ENCODE peak calls at places on chromosomes 7 and 10, in eight cellular contexts. One of them, this sample, is unnamed.

GRCh38 chr10:28678687-28679457 is 1.6 kb downstream of the BAMBI start:
- DNase-seq in hepatocyte: no peak
- DNase-seq in transverse colon: no peak
- DNase-seq in psoas muscle: no peak
- DNase-seq in sigmoid colon: no peak
- DNase-seq in left ventricle myocardium inferior: no peak
- DNase-seq in coronary artery: no peak
- DNase-seq in colonic mucosa: peak; percentile 21
- DNase-seq in this sample: no peak

GRCh38 chr10:71548494-71548846 is 151.8 kb downstream of the CDH23 start:
- DNase-seq in psoas muscle: peak; percentile 28
- DNase-seq in hepatocyte: peak; percentile 46
- DNase-seq in colonic mucosa: no peak
- DNase-seq in transverse colon: no peak
- DNase-seq in left ventricle myocardium inferior: no peak
- DNase-seq in coronary artery: no peak
- DNase-seq in sigmoid colon: no peak
- DNase-seq in this sample: no peak

GRCh38 chr10:76719021-76719420 is 918.6 kb downstream of the KCNMA1 start:
- DNase-seq in psoas muscle: no peak
- DNase-seq in hepatocyte: no peak
- DNase-seq in sigmoid colon: no peak
- DNase-seq in coronary artery: no peak
- DNase-seq in colonic mucosa: no peak
- DNase-seq in left ventricle myocardium inferior: no peak
- DNase-seq in transverse colon: no peak
- DNase-seq in this sample: no peak

GRCh38 chr7:35571596-35572240 is 123.2 kb downstream of the HERPUD2 start:
- DNase-seq in left ventricle myocardium inferior: no peak
- DNase-seq in colonic mucosa: no peak
- DNase-seq in sigmoid colon: no peak
- DNase-seq in hepatocyte: no peak
- DNase-seq in psoas muscle: no peak
- DNase-seq in coronary artery: no peak
- DNase-seq in transverse colon: no peak
- DNase-seq in this sample: no peak

GRCh38 chr7:29386196-29386765 is 177.4 kb upstream of the PRR15 start:
- DNase-seq in psoas muscle: no peak
- DNase-seq in hepatocyte: no peak
- DNase-seq in colonic mucosa: no peak
- DNase-seq in sigmoid colon: no peak
- DNase-seq in left ventricle myocardium inferior: no peak
- DNase-seq in coronary artery: no peak
- DNase-seq in transverse colon: no peak
- DNase-seq in this sample: no peak

GRCh38 chr10:19970707-19971106 is 154.5 kb downstream of the PLXDC2 start:
- DNase-seq in colonic mucosa: no peak
- DNase-seq in transverse colon: no peak
- DNase-seq in psoas muscle: no peak
- DNase-seq in coronary artery: no peak
- DNase-seq in left ventricle myocardium inferior: no peak
- DNase-seq in sigmoid colon: no peak
- DNase-seq in hepatocyte: no peak
- DNase-seq in this sample: no peak

GRCh38 chr7:8070451-8071180 is 102.0 kb downstream of the GLCCI1 start:
- DNase-seq in coronary artery: no peak
- DNase-seq in left ventricle myocardium inferior: no peak
- DNase-seq in sigmoid colon: no peak
- DNase-seq in colonic mucosa: no peak
- DNase-seq in transverse colon: no peak
- DNase-seq in psoas muscle: no peak
- DNase-seq in hepatocyte: no peak
- DNase-seq in this sample: no peak

GRCh38 chr7:64541438-64542359 is 21.2 kb downstream of the ZNF680 start:
- DNase-seq in psoas muscle: peak; percentile 19
- DNase-seq in hepatocyte: no peak
- DNase-seq in transverse colon: no peak
- DNase-seq in left ventricle myocardium inferior: no peak
- DNase-seq in sigmoid colon: no peak
- DNase-seq in colonic mucosa: no peak
- DNase-seq in coronary artery: peak; percentile 78
- DNase-seq in this sample: no peak

GRCh38 chr7:150356265-150356897 is 12.2 kb upstream of the REPIN1 start:
- DNase-seq in transverse colon: no peak
- DNase-seq in colonic mucosa: no peak
- DNase-seq in sigmoid colon: peak; percentile 46
- DNase-seq in psoas muscle: no peak
- DNase-seq in hepatocyte: no peak
- DNase-seq in left ventricle myocardium inferior: no peak
- DNase-seq in coronary artery: no peak
- DNase-seq in this sample: no peak

GRCh38 chr10:22105270-22105669 is 101.7 kb upstream of the DNAJC1 start:
- DNase-seq in psoas muscle: no peak
- DNase-seq in left ventricle myocardium inferior: no peak
- DNase-seq in hepatocyte: no peak
- DNase-seq in sigmoid colon: no peak
- DNase-seq in transverse colon: no peak
- DNase-seq in colonic mucosa: no peak
- DNase-seq in coronary artery: no peak
- DNase-seq in this sample: no peak

GRCh38 chr7:96740130-96740529 is 30.5 kb upstream of the SEM1 start:
- DNase-seq in psoas muscle: no peak
- DNase-seq in hepatocyte: no peak
- DNase-seq in left ventricle myocardium inferior: no peak
- DNase-seq in coronary artery: no peak
- DNase-seq in sigmoid colon: no peak
- DNase-seq in transverse colon: no peak
- DNase-seq in colonic mucosa: no peak
- DNase-seq in this sample: no peak

GRCh38 chr7:29300649-29301048 is 106.1 kb downstream of the CHN2 start:
- DNase-seq in transverse colon: no peak
- DNase-seq in left ventricle myocardium inferior: no peak
- DNase-seq in hepatocyte: no peak
- DNase-seq in sigmoid colon: no peak
- DNase-seq in colonic mucosa: no peak
- DNase-seq in coronary artery: no peak
- DNase-seq in psoas muscle: no peak
- DNase-seq in this sample: no peak

GRCh38 chr7:18978108-18978495 is 139.3 kb downstream of the TWIST1 start:
- DNase-seq in hepatocyte: no peak
- DNase-seq in coronary artery: no peak
- DNase-seq in left ventricle myocardium inferior: no peak
- DNase-seq in sigmoid colon: no peak
- DNase-seq in psoas muscle: no peak
- DNase-seq in colonic mucosa: no peak
- DNase-seq in transverse colon: no peak
- DNase-seq in this sample: no peak

GRCh38 chr7:148916186-148916585 is 32.1 kb upstream of the EZH2 start:
- DNase-seq in sigmoid colon: no peak
- DNase-seq in coronary artery: no peak
- DNase-seq in left ventricle myocardium inferior: no peak
- DNase-seq in colonic mucosa: no peak
- DNase-seq in hepatocyte: no peak
- DNase-seq in psoas muscle: no peak
- DNase-seq in transverse colon: no peak
- DNase-seq in this sample: no peak

GRCh38 chr7:47816647-47817046 is 131.6 kb downstream of the PKD1L1 start:
- DNase-seq in hepatocyte: no peak
- DNase-seq in coronary artery: no peak
- DNase-seq in sigmoid colon: no peak
- DNase-seq in colonic mucosa: no peak
- DNase-seq in left ventricle myocardium inferior: no peak
- DNase-seq in psoas muscle: peak; percentile 40
- DNase-seq in transverse colon: no peak
- DNase-seq in this sample: no peak

GRCh38 chr7:69184339-69184738 is 413.9 kb upstream of the AUTS2 start:
- DNase-seq in sigmoid colon: no peak
- DNase-seq in left ventricle myocardium inferior: no peak
- DNase-seq in psoas muscle: no peak
- DNase-seq in hepatocyte: no peak
- DNase-seq in coronary artery: no peak
- DNase-seq in transverse colon: no peak
- DNase-seq in colonic mucosa: no peak
- DNase-seq in this sample: no peak

GRCh38 chr7:99112097-99112496 is 31.8 kb downstream of the SMURF1 start:
- DNase-seq in transverse colon: no peak
- DNase-seq in left ventricle myocardium inferior: no peak
- DNase-seq in sigmoid colon: no peak
- DNase-seq in hepatocyte: no peak
- DNase-seq in coronary artery: no peak
- DNase-seq in psoas muscle: no peak
- DNase-seq in colonic mucosa: no peak
- DNase-seq in this sample: no peak

GRCh38 chr10:8061274-8062211 is 7.1 kb downstream of the GATA3 start:
- DNase-seq in psoas muscle: no peak
- DNase-seq in coronary artery: no peak
- DNase-seq in hepatocyte: no peak
- DNase-seq in left ventricle myocardium inferior: no peak
- DNase-seq in colonic mucosa: no peak
- DNase-seq in transverse colon: no peak
- DNase-seq in sigmoid colon: no peak
- DNase-seq in this sample: no peak

DNA sequence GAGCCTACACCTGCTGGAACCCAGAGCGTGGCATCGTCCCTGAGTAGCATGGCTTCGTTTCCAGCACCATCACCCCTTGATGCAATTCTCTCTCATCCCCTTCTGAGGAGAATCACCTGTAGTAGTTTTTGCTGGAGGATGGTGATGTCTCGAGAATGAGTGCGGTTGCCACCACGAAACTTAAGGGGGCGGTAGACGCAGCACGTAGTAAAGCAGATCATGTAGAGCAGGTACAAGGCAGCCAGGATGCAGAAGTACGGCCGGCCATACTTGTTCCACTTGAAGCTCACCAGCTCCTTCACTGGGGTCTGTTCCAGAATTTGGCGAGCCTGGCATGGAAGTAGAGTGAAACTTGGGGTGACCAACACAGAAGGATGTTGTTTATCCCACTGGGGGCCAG is 8.1 kb downstream of the TRPV5 start:
- DNase-seq in psoas muscle: no peak
- DNase-seq in coronary artery: no peak
- DNase-seq in hepatocyte: no peak
- DNase-seq in sigmoid colon: no peak
- DNase-seq in transverse colon: no peak
- DNase-seq in left ventricle myocardium inferior: no peak
- DNase-seq in colonic mucosa: no peak
- DNase-seq in this sample: no peak
- TF ChIP-seq CTCF in psoas muscle: no peak
- TF ChIP-seq CTCF in coronary artery: no peak
- TF ChIP-seq CTCF in hepatocyte: no peak
- TF ChIP-seq CTCF in sigmoid colon: no peak
- TF ChIP-seq CTCF in transverse colon: no peak
- TF ChIP-seq CTCF in left ventricle myocardium inferior: no peak
- TF ChIP-seq CTCF in colonic mucosa: no peak
- TF ChIP-seq CTCF in this sample: no peak

DNA sequence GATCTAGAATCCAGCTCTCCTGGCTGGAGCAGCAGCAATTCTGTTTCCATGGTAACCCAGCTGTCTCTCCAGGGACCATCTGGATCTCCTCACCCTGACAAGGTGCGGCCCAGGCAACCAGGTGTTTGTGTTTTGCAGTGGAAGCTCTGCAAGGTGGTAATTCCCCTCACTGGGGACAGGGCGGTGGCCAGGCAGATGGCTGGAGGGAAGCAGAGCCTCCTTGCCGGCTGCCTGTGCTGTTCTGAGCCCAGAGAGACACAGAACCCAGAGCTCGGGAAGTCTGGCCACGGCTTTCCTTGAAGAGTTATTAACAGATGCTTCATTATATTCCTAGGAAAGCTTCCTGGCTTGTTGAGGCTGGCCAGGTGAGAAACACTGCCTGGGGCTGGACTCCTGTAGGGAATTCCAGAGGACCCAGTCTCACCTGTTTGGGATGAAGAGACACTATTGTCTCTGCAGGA is 118.2 kb upstream of the PPIF start:
- DNase-seq in hepatocyte: peak; percentile 46
- DNase-seq in sigmoid colon: no peak
- DNase-seq in psoas muscle: no peak
- DNase-seq in coronary artery: no peak
- DNase-seq in colonic mucosa: no peak
- DNase-seq in transverse colon: no peak
- DNase-seq in left ventricle myocardium inferior: no peak
- DNase-seq in this sample: no peak
- H3K27ac ChIP-seq in hepatocyte: peak overlapping the region; percentile 59
- H3K27ac ChIP-seq in sigmoid colon: no peak overlapping the region
- H3K27ac ChIP-seq in psoas muscle: no peak overlapping the region
- H3K27ac ChIP-seq in coronary artery: no peak overlapping the region
- H3K27ac ChIP-seq in colonic mucosa: no peak overlapping the region
- H3K27ac ChIP-seq in transverse colon: no peak overlapping the region
- H3K27ac ChIP-seq in left ventricle myocardium inferior: peak overlapping the region; percentile 47
- H3K27ac ChIP-seq in this sample: peak overlapping the region; percentile 26

DNA sequence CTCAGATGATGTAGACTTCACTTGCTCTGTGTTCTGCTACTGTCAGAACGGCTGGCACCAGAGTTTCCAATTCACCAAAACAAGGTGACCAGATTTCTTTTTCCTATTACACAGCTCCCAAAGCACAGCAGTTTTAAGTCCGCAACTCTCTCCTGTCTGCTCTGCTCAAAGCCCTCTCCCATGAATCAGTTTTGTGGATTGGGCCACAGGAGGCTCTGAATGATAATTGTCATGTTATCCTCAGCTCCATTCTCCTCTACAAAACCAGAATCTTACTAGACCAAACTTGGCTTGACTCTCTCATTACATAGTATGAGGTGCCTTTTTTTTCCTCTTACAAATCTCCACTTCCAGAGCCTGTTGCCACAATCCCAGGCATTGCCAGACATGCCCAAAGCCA is 223.5 kb downstream of the SNX13 start:
- DNase-seq in transverse colon: no peak
- DNase-seq in hepatocyte: no peak
- DNase-seq in colonic mucosa: no peak
- DNase-seq in left ventricle myocardium inferior: no peak
- DNase-seq in sigmoid colon: no peak
- DNase-seq in psoas muscle: no peak
- DNase-seq in coronary artery: no peak
- DNase-seq in this sample: no peak
- TF ChIP-seq CTCF in transverse colon: no peak
- TF ChIP-seq CTCF in hepatocyte: no peak
- TF ChIP-seq CTCF in colonic mucosa: no peak
- TF ChIP-seq CTCF in left ventricle myocardium inferior: no peak
- TF ChIP-seq CTCF in sigmoid colon: no peak
- TF ChIP-seq CTCF in psoas muscle: no peak
- TF ChIP-seq CTCF in coronary artery: no peak
- TF ChIP-seq CTCF in this sample: no peak

DNA sequence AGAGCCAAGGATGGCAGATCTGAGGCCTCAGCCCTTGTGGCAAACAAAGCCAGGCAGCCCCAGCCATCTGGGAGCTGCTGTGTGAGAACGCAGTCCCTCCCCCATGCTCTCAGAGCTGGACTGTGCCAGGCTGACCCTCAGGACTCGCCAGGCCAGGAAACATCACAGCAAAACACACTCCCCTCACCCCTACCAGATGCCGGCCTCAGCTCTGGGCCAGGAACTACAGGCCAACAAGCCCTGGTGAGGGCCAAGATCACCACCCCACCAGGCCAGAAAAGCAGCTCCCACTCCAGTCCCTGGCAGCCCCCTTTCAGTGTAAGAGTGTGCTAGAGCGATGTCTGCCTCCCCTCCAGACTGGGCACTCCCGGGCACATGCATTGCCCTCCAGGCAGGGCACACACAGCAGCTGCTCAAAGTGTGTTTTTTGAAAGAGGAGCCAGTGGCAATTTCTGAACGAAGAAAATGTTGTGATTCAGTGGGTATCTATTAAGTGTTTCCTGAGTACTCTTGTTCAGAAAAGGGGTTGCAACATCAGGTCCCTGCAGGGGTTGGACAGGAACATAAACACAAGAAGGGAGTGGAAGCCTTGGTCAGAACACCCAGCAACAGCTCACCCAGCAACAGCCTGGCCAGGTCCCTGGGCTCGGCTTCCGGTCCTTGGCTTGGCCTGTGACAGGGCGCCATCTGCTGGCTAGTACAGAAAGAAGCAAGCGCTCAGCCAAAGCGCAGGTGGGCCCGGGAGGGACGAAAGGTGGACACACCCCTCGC is 18.2 kb downstream of the LRRC20 start:
- DNase-seq in colonic mucosa: peak; percentile 89
- DNase-seq in left ventricle myocardium inferior: peak; percentile 89
- DNase-seq in coronary artery: peak; percentile 96
- DNase-seq in transverse colon: peak; percentile 92
- DNase-seq in hepatocyte: peak; percentile 96
- DNase-seq in sigmoid colon: peak; percentile 98
- DNase-seq in psoas muscle: peak; percentile 90
- DNase-seq in this sample: peak; percentile 97
- H3K27ac ChIP-seq in colonic mucosa: peak overlapping the region; percentile 58
- H3K27ac ChIP-seq in left ventricle myocardium inferior: peak overlapping the region; percentile 78
- H3K27ac ChIP-seq in coronary artery: peak overlapping the region; percentile 90
- H3K27ac ChIP-seq in transverse colon: peak overlapping the region; percentile 84
- H3K27ac ChIP-seq in hepatocyte: peak overlapping the region; percentile 77
- H3K27ac ChIP-seq in sigmoid colon: peak overlapping the region; percentile 87
- H3K27ac ChIP-seq in psoas muscle: peak overlapping the region; percentile 70
- H3K27ac ChIP-seq in this sample: peak overlapping the region; percentile 39

This sample was measured in spleen.